ENCODE peak calls at places on chromosomes 5 and 9, in six cellular contexts. A is prostate gland, H is upper lobe of left lung, S is GM23338, G is spleen, C is sigmoid colon. N is an unnamed sample.
A peak's percentile ranks its signal among the peaks of the same experiment; 100 is the strongest.

GRCh38 chr9:137694962-137695875 is 76.4 kb downstream of the EHMT1 start:
- DNase-seq in G (no peak), C (no peak), S (peak; percentile 89), A (peak; percentile 24), H (no peak), N (peak; percentile 67)

GRCh38 chr5:89246252-89246651 is 363.3 kb upstream of the MEF2C start:
- DNase-seq in A (no peak), G (no peak), C (no peak), H (no peak), S (no peak), N (no peak)

GRCh38 chr5:7395432-7396168 is at the start of gene ADCY2:
- DNase-seq in S (peak; percentile 49), C (no peak), G (no peak), H (peak; percentile 71), A (no peak), N (no peak)

GRCh38 chr5:92401492-92401891 is 1018.4 kb upstream of the ARRDC3 start:
- DNase-seq in S (peak; percentile 83), C (no peak), G (no peak), A (no peak), H (no peak), N (no peak)

GRCh38 chr5:53206562-53206961 is 97.0 kb upstream of the MOCS2 start:
- DNase-seq in S (no peak), C (no peak), H (no peak), G (no peak), A (no peak), N (no peak)

GRCh38 chr9:99576002-99576401 is 245.7 kb upstream of the NR4A3 start:
- DNase-seq in A (no peak), G (no peak), H (no peak), C (no peak), S (peak; percentile 2), N (no peak)

GRCh38 chr9:1005043-1005667 is 28.7 kb downstream of the DMRT3 start:
- DNase-seq in G (no peak), C (no peak), H (no peak), S (peak; percentile 89), A (no peak), N (no peak)

GRCh38 chr5:14410942-14411258 is 170.7 kb upstream of the OTULINL start:
- DNase-seq in H (no peak), S (no peak), G (no peak), A (no peak), C (no peak), N (no peak)

GRCh38 chr9:73148447-73148937 is 3.2 kb upstream of the ANXA1 start:
- DNase-seq in A (no peak), H (no peak), G (no peak), S (no peak), C (no peak), N (no peak)

GRCh38 chr5:57551974-57552537 is 69.4 kb upstream of the ACTBL2 start:
- DNase-seq in A (no peak), G (no peak), S (no peak), H (no peak), C (no peak), N (no peak)

GRCh38 chr9:127209220-127209619 is 55.4 kb upstream of the GARNL3 start:
- DNase-seq in G (no peak), H (peak; percentile 49), A (no peak), C (peak; percentile 51), S (no peak), N (no peak)

GRCh38 chr9:87664153-87665060 is 61.5 kb upstream of the CTSL start:
- DNase-seq in H (no peak), S (no peak), A (no peak), G (no peak), C (no peak), N (no peak)

GRCh38 chr5:56492812-56493211 is 259.7 kb upstream of the ANKRD55 start:
- DNase-seq in A (no peak), H (no peak), S (no peak), C (no peak), G (peak; percentile 46), N (no peak)

GRCh38 chr5:72889324-72889723 is 66.5 kb upstream of the FCHO2 start:
- DNase-seq in C (no peak), G (no peak), A (no peak), H (no peak), S (no peak), N (no peak)

GRCh38 chr5:72888595-72888994 is 67.2 kb upstream of the FCHO2 start:
- DNase-seq in H (no peak), G (no peak), C (no peak), S (no peak), A (no peak), N (no peak)

GRCh38 chr5:72895758-72896157 is 60.1 kb upstream of the FCHO2 start:
- DNase-seq in H (no peak), A (no peak), S (no peak), C (no peak), G (no peak), N (no peak)

GRCh38 chr5:72892846-72893245 is 63.0 kb upstream of the FCHO2 start:
- DNase-seq in C (no peak), A (peak; percentile 17), G (no peak), S (no peak), H (no peak), N (no peak)
- TF ChIP-seq POLR2AphosphoS5 in C (no peak), A (peak; percentile 60), G (no peak), S (no peak), H (no peak), N (peak; percentile 34)

GRCh38 chr5:133919148-133920136 is 49.0 kb downstream of the C5orf15 start:
- DNase-seq in S (no peak), C (no peak), G (no peak), H (no peak), A (no peak), N (no peak)
- TF ChIP-seq POLR2AphosphoS5 in S (no peak), C (no peak), G (no peak), H (no peak), A (no peak), N (no peak)

DNA sequence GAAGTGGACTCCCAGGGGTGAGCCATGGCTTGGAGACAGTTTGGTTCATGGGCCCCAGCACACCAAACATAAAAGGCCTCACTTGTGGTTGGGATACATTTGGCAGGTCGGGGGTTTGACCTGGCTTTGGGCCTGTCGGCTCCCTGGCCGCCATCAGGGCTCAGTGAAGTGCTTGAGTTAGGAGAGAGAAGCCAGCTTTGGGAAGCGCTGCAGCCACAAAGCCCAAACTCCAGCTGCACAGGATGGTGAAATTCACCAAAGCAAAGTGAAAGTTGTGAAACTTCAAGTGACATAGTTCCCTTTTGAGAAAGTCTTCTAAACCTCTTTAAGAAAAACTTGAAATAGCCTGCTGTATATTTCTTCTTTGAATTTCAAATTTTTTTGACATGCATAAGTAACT is 27.5 kb downstream of the SLC46A2 start:
- DNase-seq in S (no peak), C (peak; percentile 71), A (no peak), G (peak; percentile 80), H (no peak), N (no peak)
- TF ChIP-seq POLR2AphosphoS5 in S (no peak), C (no peak), A (no peak), G (peak; percentile 9), H (peak; percentile 45), N (no peak)

GRCh38 chr5:133969654-133970324 is 1.4 kb upstream of the C5orf15 start:
- DNase-seq in H (no peak), G (no peak), A (no peak), S (no peak), C (no peak), N (no peak)
- TF ChIP-seq POLR2AphosphoS5 in H (no peak), G (no peak), A (no peak), S (no peak), C (no peak), N (no peak)

GRCh38 chr5:125559296-125559695 is 812.9 kb upstream of the ZNF608 start:
- DNase-seq in C (no peak), H (no peak), A (no peak), S (no peak), G (no peak), N (no peak)
- TF ChIP-seq POLR2AphosphoS5 in C (no peak), H (no peak), A (no peak), S (no peak), G (no peak), N (no peak)

GRCh38 chr9:6224393-6225154 is 9.0 kb downstream of the IL33 start:
- DNase-seq in S (no peak), H (no peak), C (no peak), A (no peak), G (no peak), N (no peak)
- TF ChIP-seq POLR2AphosphoS5 in S (no peak), H (no peak), C (no peak), A (no peak), G (no peak), N (no peak)

DNA sequence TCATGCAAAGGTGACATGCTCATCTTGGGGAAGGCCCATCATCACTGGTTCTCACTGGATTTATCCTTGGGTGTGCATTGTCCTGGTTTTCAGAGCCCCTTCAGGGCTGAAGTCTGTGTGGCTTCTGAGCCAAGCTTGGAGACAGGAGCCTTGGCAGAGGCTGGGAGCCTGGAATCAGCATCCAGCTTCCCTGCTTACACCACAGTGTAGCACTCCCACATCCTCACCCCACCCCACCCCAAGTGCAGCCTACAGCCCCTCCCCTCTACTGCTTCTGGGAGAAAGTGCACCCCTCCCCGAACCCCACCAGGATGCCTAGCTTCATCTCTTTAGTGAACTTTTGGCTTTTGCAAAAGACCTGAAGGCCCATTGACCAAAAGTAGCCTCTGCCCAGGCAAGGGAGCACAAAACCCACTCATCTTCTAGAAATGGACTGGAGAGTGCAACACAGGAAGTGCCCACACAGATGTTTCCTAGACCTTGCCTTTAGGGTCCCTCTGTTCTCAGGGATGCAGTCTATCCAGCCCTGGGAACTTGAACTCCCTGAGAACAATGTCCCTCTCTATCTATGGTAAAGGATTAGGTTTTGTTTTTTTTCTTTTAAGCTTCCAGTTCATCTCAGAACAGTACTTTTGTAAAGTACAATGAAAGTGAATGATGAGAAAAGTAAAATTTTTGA is 189.7 kb downstream of the PALM2AKAP2 start:
- DNase-seq in H (no peak), G (peak; percentile 77), C (no peak), S (no peak), A (no peak), N (no peak)
- TF ChIP-seq POLR2AphosphoS5 in H (peak; percentile 24), G (peak; percentile 83), C (no peak), S (no peak), A (no peak), N (no peak)

DNA sequence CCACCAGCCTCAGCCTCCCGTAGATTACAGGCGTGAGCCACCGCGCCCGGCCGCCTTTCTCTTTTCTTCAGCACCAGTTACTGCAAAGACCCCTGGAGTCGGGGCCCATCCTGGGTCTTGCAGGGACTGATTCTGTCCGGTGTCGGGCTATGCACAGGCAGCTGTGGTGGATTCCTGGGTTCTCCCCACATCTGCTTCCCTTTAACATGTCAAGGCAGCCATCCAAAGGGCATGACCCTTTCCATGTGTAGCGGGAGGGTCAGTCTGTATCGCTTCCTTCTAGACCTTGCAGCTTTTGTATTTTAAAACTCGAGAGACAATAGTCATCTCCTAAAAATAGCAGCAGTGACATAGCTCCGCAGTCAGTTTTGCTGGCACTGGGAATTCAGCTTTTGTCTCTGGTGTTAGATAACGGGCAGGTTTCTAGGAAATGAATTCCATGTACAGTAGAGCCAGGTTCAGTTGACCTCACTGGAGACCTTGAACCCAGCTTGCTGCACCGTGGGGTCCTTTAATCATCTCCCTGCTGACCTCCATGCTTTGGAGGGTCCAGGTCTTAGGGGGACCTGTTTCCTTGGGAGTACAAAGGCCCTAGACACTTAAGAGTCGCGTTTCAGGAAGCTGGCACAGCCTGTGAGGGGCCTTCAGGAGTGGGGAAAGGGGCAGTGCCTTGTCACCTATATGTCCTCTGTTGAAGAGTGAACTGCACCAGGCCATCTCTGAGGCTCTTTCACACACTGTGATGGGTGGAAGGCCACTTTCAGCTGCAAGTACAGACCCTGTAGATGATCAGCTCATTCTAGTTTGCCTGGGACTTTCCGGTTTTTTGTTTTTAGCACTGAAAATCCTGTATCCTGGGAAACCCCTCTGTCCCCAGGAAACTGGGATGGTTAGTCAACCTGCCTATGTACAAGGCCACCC is 13.8 kb downstream of the ANKRD33B start:
- DNase-seq in A (no peak), H (no peak), C (no peak), G (peak; percentile 78), S (no peak), N (no peak)
- TF ChIP-seq POLR2AphosphoS5 in A (no peak), H (no peak), C (no peak), G (peak; percentile 81), S (no peak), N (no peak)

GRCh38 chr5:168756517-168757391 is 177.6 kb upstream of the PANK3 start:
- DNase-seq in G (peak; percentile 2), C (no peak), A (no peak), S (peak; percentile 19), H (no peak), N (no peak)
- TF ChIP-seq POLR2AphosphoS5 in G (no peak), C (no peak), A (no peak), S (no peak), H (no peak), N (no peak)

N was measured in GM12891.